ENCODE peak calls at places on chromosomes 7 and 10, in seven cellular contexts. One of them, this sample, is unnamed. For H3K36me3 and H3K27me3, the result is how much of the 10 kb centered on the place peaks cover.

GRCh38 chr7:144545330-144545729 is 141.8 kb upstream of the NOBOX start:
- DNase-seq in transverse colon: no peak
- DNase-seq in psoas muscle: no peak
- DNase-seq in cardiac muscle cell: no peak
- DNase-seq in mammary epithelial cell: no peak
- DNase-seq in naive thymus-derived CD4-positive, alpha-beta T cell: no peak
- DNase-seq in ovary: no peak
- DNase-seq in this sample: no peak

GRCh38 chr7:28804990-28805389 is 153.1 kb downstream of the TRIL start:
- DNase-seq in ovary: no peak
- DNase-seq in transverse colon: no peak
- DNase-seq in cardiac muscle cell: peak
- DNase-seq in psoas muscle: no peak
- DNase-seq in mammary epithelial cell: peak
- DNase-seq in naive thymus-derived CD4-positive, alpha-beta T cell: no peak
- DNase-seq in this sample: no peak

GRCh38 chr10:97163646-97164535 is 21.9 kb downstream of the SLIT1 start:
- DNase-seq in naive thymus-derived CD4-positive, alpha-beta T cell: no peak
- DNase-seq in mammary epithelial cell: no peak
- DNase-seq in transverse colon: no peak
- DNase-seq in ovary: no peak
- DNase-seq in psoas muscle: no peak
- DNase-seq in cardiac muscle cell: no peak
- DNase-seq in this sample: no peak

GRCh38 chr10:94429049-94429707 is 26.8 kb downstream of the TBC1D12 start:
- DNase-seq in cardiac muscle cell: no peak
- DNase-seq in naive thymus-derived CD4-positive, alpha-beta T cell: no peak
- DNase-seq in transverse colon: no peak
- DNase-seq in mammary epithelial cell: no peak
- DNase-seq in psoas muscle: no peak
- DNase-seq in ovary: no peak
- DNase-seq in this sample: no peak

GRCh38 chr10:70074971-70075370 is 22.3 kb downstream of the MACROH2A2 start:
- DNase-seq in ovary: no peak
- DNase-seq in mammary epithelial cell: no peak
- DNase-seq in naive thymus-derived CD4-positive, alpha-beta T cell: no peak
- DNase-seq in psoas muscle: no peak
- DNase-seq in transverse colon: no peak
- DNase-seq in cardiac muscle cell: no peak
- DNase-seq in this sample: no peak

GRCh38 chr10:10803273-10803672 is 214.4 kb upstream of the CELF2 start:
- DNase-seq in mammary epithelial cell: no peak
- DNase-seq in transverse colon: no peak
- DNase-seq in psoas muscle: no peak
- DNase-seq in cardiac muscle cell: no peak
- DNase-seq in ovary: no peak
- DNase-seq in naive thymus-derived CD4-positive, alpha-beta T cell: no peak
- DNase-seq in this sample: peak

GRCh38 chr10:101031796-101032636 is 982 bp downstream of the SFXN3 start:
- DNase-seq in psoas muscle: peak
- DNase-seq in naive thymus-derived CD4-positive, alpha-beta T cell: peak
- DNase-seq in cardiac muscle cell: peak
- DNase-seq in mammary epithelial cell: no peak
- DNase-seq in ovary: peak
- DNase-seq in transverse colon: peak
- DNase-seq in this sample: peak

GRCh38 chr7:67484244-67484751 is 487.7 kb downstream of the TYW1 start:
- DNase-seq in psoas muscle: peak
- DNase-seq in mammary epithelial cell: peak
- DNase-seq in ovary: peak
- DNase-seq in transverse colon: peak
- DNase-seq in naive thymus-derived CD4-positive, alpha-beta T cell: no peak
- DNase-seq in cardiac muscle cell: peak
- DNase-seq in this sample: peak

GRCh38 chr10:114686013-114686412 is 27.9 kb upstream of the ABLIM1 start:
- DNase-seq in mammary epithelial cell: peak
- DNase-seq in naive thymus-derived CD4-positive, alpha-beta T cell: no peak
- DNase-seq in psoas muscle: no peak
- DNase-seq in transverse colon: no peak
- DNase-seq in cardiac muscle cell: no peak
- DNase-seq in ovary: no peak
- DNase-seq in this sample: no peak

GRCh38 chr7:151469281-151469680 is 29.3 kb upstream of the CRYGN start:
- DNase-seq in mammary epithelial cell: no peak
- DNase-seq in psoas muscle: no peak
- DNase-seq in naive thymus-derived CD4-positive, alpha-beta T cell: no peak
- DNase-seq in ovary: no peak
- DNase-seq in transverse colon: peak
- DNase-seq in cardiac muscle cell: no peak
- DNase-seq in this sample: no peak

GRCh38 chr7:1078519-1078918 is 9.4 kb upstream of the GPER1 start:
- DNase-seq in psoas muscle: no peak
- DNase-seq in transverse colon: no peak
- DNase-seq in cardiac muscle cell: no peak
- DNase-seq in naive thymus-derived CD4-positive, alpha-beta T cell: no peak
- DNase-seq in ovary: no peak
- DNase-seq in mammary epithelial cell: no peak
- DNase-seq in this sample: no peak

DNA sequence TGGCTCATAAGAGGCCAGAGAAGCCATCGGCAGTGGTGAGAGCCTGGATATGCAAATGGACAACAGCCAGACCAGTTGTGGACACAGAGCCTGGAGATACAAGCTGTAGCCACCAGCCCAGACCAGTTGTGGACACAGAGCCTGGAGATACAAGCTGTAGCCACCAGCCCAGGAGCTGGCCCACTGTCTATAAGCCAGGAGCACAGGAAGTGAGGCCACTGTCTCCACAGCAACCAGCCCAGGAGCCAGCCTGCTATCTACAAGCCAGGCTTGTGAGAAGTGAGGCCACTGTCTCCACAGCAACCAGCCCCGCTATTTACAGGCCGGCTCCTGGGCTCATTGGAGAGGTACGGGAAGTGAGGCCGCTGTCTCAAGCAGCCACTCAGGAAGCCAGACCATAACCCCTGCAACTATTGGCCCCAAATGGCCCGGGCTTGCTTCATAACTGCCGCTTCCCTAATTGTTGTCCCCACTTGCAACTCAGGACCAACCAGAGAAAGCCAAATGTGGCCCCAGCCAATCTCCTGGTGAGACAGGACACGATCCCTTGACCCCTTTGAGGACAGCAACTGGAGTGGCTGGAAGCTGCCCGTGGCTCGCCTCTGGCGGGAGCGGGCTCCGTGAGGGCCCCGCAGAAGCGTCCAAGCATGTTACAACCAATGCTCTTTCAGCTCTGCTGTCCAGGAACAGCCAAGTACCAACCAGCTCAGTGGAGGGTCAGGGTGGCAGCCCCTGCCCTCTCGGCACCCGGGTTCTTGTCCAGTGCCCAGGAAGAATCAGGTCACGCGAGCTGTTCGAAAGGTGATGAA is 44.1 kb upstream of the CNPY1 start:
- DNase-seq in cardiac muscle cell: peak
- DNase-seq in mammary epithelial cell: no peak
- DNase-seq in ovary: peak
- DNase-seq in transverse colon: peak
- DNase-seq in naive thymus-derived CD4-positive, alpha-beta T cell: no peak
- DNase-seq in psoas muscle: no peak
- DNase-seq in this sample: no peak
- H3K27ac ChIP-seq in cardiac muscle cell: no peak
- H3K27ac ChIP-seq in mammary epithelial cell: no peak
- H3K27ac ChIP-seq in ovary: no peak
- H3K27ac ChIP-seq in transverse colon: no peak
- H3K27ac ChIP-seq in naive thymus-derived CD4-positive, alpha-beta T cell: no peak
- H3K27ac ChIP-seq in psoas muscle: no peak
- H3K27ac ChIP-seq in this sample: no peak

GRCh38 chr7:116552616-116553015 is 27.8 kb downstream of the CAV1 start:
- DNase-seq in naive thymus-derived CD4-positive, alpha-beta T cell: no peak
- DNase-seq in transverse colon: no peak
- DNase-seq in psoas muscle: no peak
- DNase-seq in ovary: no peak
- DNase-seq in mammary epithelial cell: peak
- DNase-seq in cardiac muscle cell: no peak
- DNase-seq in this sample: no peak

GRCh38 chr7:116553168-116553567 is 28.3 kb downstream of the CAV1 start:
- DNase-seq in mammary epithelial cell: no peak
- DNase-seq in cardiac muscle cell: no peak
- DNase-seq in transverse colon: no peak
- DNase-seq in psoas muscle: no peak
- DNase-seq in naive thymus-derived CD4-positive, alpha-beta T cell: no peak
- DNase-seq in ovary: no peak
- DNase-seq in this sample: no peak

GRCh38 chr7:116554911-116555310 is 30.1 kb downstream of the CAV1 start:
- DNase-seq in psoas muscle: no peak
- DNase-seq in naive thymus-derived CD4-positive, alpha-beta T cell: no peak
- DNase-seq in ovary: no peak
- DNase-seq in transverse colon: no peak
- DNase-seq in cardiac muscle cell: no peak
- DNase-seq in mammary epithelial cell: no peak
- DNase-seq in this sample: no peak

GRCh38 chr7:116557066-116557585 is 32.3 kb downstream of the CAV1 start:
- DNase-seq in transverse colon: no peak
- DNase-seq in cardiac muscle cell: no peak
- DNase-seq in mammary epithelial cell: no peak
- DNase-seq in ovary: no peak
- DNase-seq in psoas muscle: no peak
- DNase-seq in naive thymus-derived CD4-positive, alpha-beta T cell: no peak
- DNase-seq in this sample: no peak

GRCh38 chr7:116554436-116554835 is 29.6 kb downstream of the CAV1 start:
- DNase-seq in transverse colon: no peak
- DNase-seq in mammary epithelial cell: no peak
- DNase-seq in cardiac muscle cell: peak
- DNase-seq in psoas muscle: no peak
- DNase-seq in ovary: no peak
- DNase-seq in naive thymus-derived CD4-positive, alpha-beta T cell: no peak
- DNase-seq in this sample: peak
- H3K36me3 ChIP-seq in transverse colon: under half
- H3K36me3 ChIP-seq in mammary epithelial cell: half or more
- H3K36me3 ChIP-seq in cardiac muscle cell: under half
- H3K36me3 ChIP-seq in psoas muscle: under half
- H3K36me3 ChIP-seq in ovary: under half
- H3K36me3 ChIP-seq in naive thymus-derived CD4-positive, alpha-beta T cell: under half
- H3K36me3 ChIP-seq in this sample: under half

GRCh38 chr10:83816942-83817341 is 322.4 kb upstream of the GHITM start:
- DNase-seq in ovary: no peak
- DNase-seq in transverse colon: no peak
- DNase-seq in naive thymus-derived CD4-positive, alpha-beta T cell: no peak
- DNase-seq in mammary epithelial cell: no peak
- DNase-seq in cardiac muscle cell: no peak
- DNase-seq in psoas muscle: no peak
- DNase-seq in this sample: no peak

GRCh38 chr10:83820033-83820432 is 319.3 kb upstream of the GHITM start:
- DNase-seq in mammary epithelial cell: no peak
- DNase-seq in psoas muscle: no peak
- DNase-seq in ovary: no peak
- DNase-seq in transverse colon: no peak
- DNase-seq in cardiac muscle cell: peak
- DNase-seq in naive thymus-derived CD4-positive, alpha-beta T cell: no peak
- DNase-seq in this sample: peak

GRCh38 chr10:83817797-83818196 is 321.5 kb upstream of the GHITM start:
- DNase-seq in mammary epithelial cell: no peak
- DNase-seq in cardiac muscle cell: no peak
- DNase-seq in transverse colon: no peak
- DNase-seq in psoas muscle: no peak
- DNase-seq in ovary: no peak
- DNase-seq in naive thymus-derived CD4-positive, alpha-beta T cell: no peak
- DNase-seq in this sample: no peak

DNA sequence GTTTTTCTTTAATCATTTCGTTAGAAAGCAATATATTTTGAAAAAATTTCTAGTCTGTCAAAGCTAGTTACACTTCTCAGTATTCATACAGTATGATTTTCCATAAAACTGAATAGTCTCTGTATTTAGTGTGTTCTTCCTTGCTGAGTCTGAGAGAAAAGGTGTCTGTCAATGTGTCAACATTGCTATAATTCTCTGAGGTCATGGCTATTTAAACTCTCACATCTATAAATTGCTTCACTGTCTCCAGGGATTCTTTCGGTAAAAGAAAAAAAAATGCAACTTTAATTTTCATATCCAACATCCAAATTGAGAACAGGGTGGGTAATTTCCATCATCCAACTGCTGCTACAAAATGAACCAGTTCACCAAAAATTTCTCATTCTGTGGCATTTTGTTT is 319.7 kb upstream of the GHITM start:
- DNase-seq in ovary: no peak
- DNase-seq in psoas muscle: no peak
- DNase-seq in mammary epithelial cell: no peak
- DNase-seq in transverse colon: no peak
- DNase-seq in cardiac muscle cell: no peak
- DNase-seq in naive thymus-derived CD4-positive, alpha-beta T cell: no peak
- DNase-seq in this sample: no peak
- H3K27me3 ChIP-seq in ovary: under half
- H3K27me3 ChIP-seq in psoas muscle: under half
- H3K27me3 ChIP-seq in mammary epithelial cell: under half
- H3K27me3 ChIP-seq in transverse colon: under half
- H3K27me3 ChIP-seq in cardiac muscle cell: under half
- H3K27me3 ChIP-seq in naive thymus-derived CD4-positive, alpha-beta T cell: under half
- H3K27me3 ChIP-seq in this sample: under half

GRCh38 chr10:79487296-79488194 is 24.8 kb upstream of the EIF5AL1 start:
- DNase-seq in mammary epithelial cell: peak
- DNase-seq in naive thymus-derived CD4-positive, alpha-beta T cell: no peak
- DNase-seq in transverse colon: peak
- DNase-seq in ovary: peak
- DNase-seq in cardiac muscle cell: peak
- DNase-seq in psoas muscle: peak
- DNase-seq in this sample: peak

GRCh38 chr10:79490400-79491081 is 21.8 kb upstream of the EIF5AL1 start:
- DNase-seq in ovary: peak
- DNase-seq in cardiac muscle cell: peak
- DNase-seq in naive thymus-derived CD4-positive, alpha-beta T cell: no peak
- DNase-seq in psoas muscle: peak
- DNase-seq in transverse colon: peak
- DNase-seq in mammary epithelial cell: no peak
- DNase-seq in this sample: no peak

GRCh38 chr10:79491171-79491835 is 21.0 kb upstream of the EIF5AL1 start:
- DNase-seq in mammary epithelial cell: no peak
- DNase-seq in ovary: no peak
- DNase-seq in psoas muscle: no peak
- DNase-seq in cardiac muscle cell: no peak
- DNase-seq in naive thymus-derived CD4-positive, alpha-beta T cell: no peak
- DNase-seq in transverse colon: no peak
- DNase-seq in this sample: no peak

GRCh38 chr10:79488303-79488702 is 24.0 kb upstream of the EIF5AL1 start:
- DNase-seq in transverse colon: peak
- DNase-seq in cardiac muscle cell: peak
- DNase-seq in naive thymus-derived CD4-positive, alpha-beta T cell: no peak
- DNase-seq in psoas muscle: peak
- DNase-seq in ovary: peak
- DNase-seq in mammary epithelial cell: peak
- DNase-seq in this sample: peak

GRCh38 chr10:79488870-79489269 is 23.5 kb upstream of the EIF5AL1 start:
- DNase-seq in naive thymus-derived CD4-positive, alpha-beta T cell: no peak
- DNase-seq in ovary: no peak
- DNase-seq in transverse colon: no peak
- DNase-seq in mammary epithelial cell: no peak
- DNase-seq in psoas muscle: no peak
- DNase-seq in cardiac muscle cell: no peak
- DNase-seq in this sample: no peak
- H3K27ac ChIP-seq in naive thymus-derived CD4-positive, alpha-beta T cell: no peak
- H3K27ac ChIP-seq in ovary: no peak
- H3K27ac ChIP-seq in transverse colon: peak
- H3K27ac ChIP-seq in mammary epithelial cell: no peak
- H3K27ac ChIP-seq in psoas muscle: no peak
- H3K27ac ChIP-seq in cardiac muscle cell: no peak
- H3K27ac ChIP-seq in this sample: peak

This sample was measured in tibial nerve.